ENCODE peak calls at places on chromosomes 13 and 19, in eight cellular contexts. J is upper lobe of left lung, R is cardiac fibroblast, P is mucosa of descending colon, Z is AG09319, F is H9, W is GM12865, Y is heart right ventricle. Q is an unnamed sample.

GRCh38 chr13:44816701-44817684 is 172.3 kb downstream of the NUFIP1 start:
- DNase-seq in J (no peak), R (peak; percentile 68), P (no peak), Z (no peak), F (no peak), W (no peak), Y (no peak), Q (no peak)

GRCh38 chr19:41564515-41565383 is 11.2 kb upstream of the CEACAM21 start:
- DNase-seq in J (peak; percentile 86), R (peak; percentile 3), P (no peak), Z (no peak), F (peak; percentile 55), W (no peak), Y (no peak), Q (no peak)

GRCh38 chr13:94309997-94310842 is 169.3 kb downstream of the DCT start:
- DNase-seq in J (no peak), R (peak; percentile 92), P (no peak), Z (no peak), F (no peak), W (no peak), Y (no peak), Q (no peak)

GRCh38 chr13:113646376-113646775 is 11.6 kb downstream of the ATP4B start:
- DNase-seq in J (no peak), R (no peak), P (peak; percentile 66), Z (no peak), F (no peak), W (no peak), Y (no peak), Q (no peak)

GRCh38 chr19:19485998-19486290 is 29.4 kb downstream of the TSSK6 start:
- DNase-seq in J (no peak), R (no peak), P (no peak), Z (no peak), F (no peak), W (no peak), Y (no peak), Q (no peak)

GRCh38 chr19:55678121-55678671 is 3.2 kb downstream of the EPN1 start:
- DNase-seq in J (peak; percentile 78), R (no peak), P (peak; percentile 59), Z (no peak), F (no peak), W (peak; percentile 97), Y (no peak), Q (peak; percentile 82)

GRCh38 chr13:51585696-51586095 is 1.4 kb downstream of the WDFY2 start:
- DNase-seq in J (no peak), R (peak; percentile 84), P (no peak), Z (no peak), F (no peak), W (peak; percentile 34), Y (no peak), Q (no peak)

GRCh38 chr19:18496167-18496979 is 25.5 kb downstream of the ELL start:
- DNase-seq in J (no peak), R (peak; percentile 81), P (peak; percentile 67), Z (no peak), F (no peak), W (peak; percentile 69), Y (peak; percentile 35), Q (peak; percentile 65)

GRCh38 chr19:55624109-55625003 is at the start of gene ZNF784:
- DNase-seq in J (peak; percentile 97), R (peak; percentile 95), P (peak; percentile 93), Z (peak; percentile 86), F (peak; percentile 95), W (peak; percentile 96), Y (peak; percentile 95), Q (peak; percentile 94)

GRCh38 chr13:44107357-44108121 is 227.8 kb downstream of the LACC1 start:
- DNase-seq in J (peak; percentile 5), R (no peak), P (no peak), Z (no peak), F (no peak), W (no peak), Y (no peak), Q (no peak)

GRCh38 chr19:5666921-5667610 is 13.2 kb downstream of the MICOS13 start:
- DNase-seq in J (peak; percentile 73), R (no peak), P (no peak), Z (no peak), F (no peak), W (no peak), Y (no peak), Q (no peak)

GRCh38 chr19:5663904-5664303 is 16.4 kb downstream of the MICOS13 start:
- DNase-seq in J (peak; percentile 65), R (no peak), P (no peak), Z (no peak), F (no peak), W (no peak), Y (no peak), Q (no peak)

GRCh38 chr19:5667751-5668271 is 12.5 kb downstream of the MICOS13 start:
- DNase-seq in J (peak; percentile 81), R (no peak), P (no peak), Z (no peak), F (peak; percentile 87), W (no peak), Y (no peak), Q (no peak)

GRCh38 chr19:5664515-5664914 is 15.8 kb downstream of the MICOS13 start:
- DNase-seq in J (no peak), R (no peak), P (no peak), Z (no peak), F (no peak), W (no peak), Y (no peak), Q (no peak)

GRCh38 chr19:5665781-5666513 is 14.4 kb downstream of the MICOS13 start:
- DNase-seq in J (no peak), R (peak; percentile 75), P (no peak), Z (no peak), F (no peak), W (peak; percentile 54), Y (no peak), Q (no peak)
- TF ChIP-seq CTCF in J (no peak), R (peak; percentile 41), P (no peak), Z (peak; percentile 26), F (no peak), W (no peak), Y (no peak), Q (no peak)

DNA sequence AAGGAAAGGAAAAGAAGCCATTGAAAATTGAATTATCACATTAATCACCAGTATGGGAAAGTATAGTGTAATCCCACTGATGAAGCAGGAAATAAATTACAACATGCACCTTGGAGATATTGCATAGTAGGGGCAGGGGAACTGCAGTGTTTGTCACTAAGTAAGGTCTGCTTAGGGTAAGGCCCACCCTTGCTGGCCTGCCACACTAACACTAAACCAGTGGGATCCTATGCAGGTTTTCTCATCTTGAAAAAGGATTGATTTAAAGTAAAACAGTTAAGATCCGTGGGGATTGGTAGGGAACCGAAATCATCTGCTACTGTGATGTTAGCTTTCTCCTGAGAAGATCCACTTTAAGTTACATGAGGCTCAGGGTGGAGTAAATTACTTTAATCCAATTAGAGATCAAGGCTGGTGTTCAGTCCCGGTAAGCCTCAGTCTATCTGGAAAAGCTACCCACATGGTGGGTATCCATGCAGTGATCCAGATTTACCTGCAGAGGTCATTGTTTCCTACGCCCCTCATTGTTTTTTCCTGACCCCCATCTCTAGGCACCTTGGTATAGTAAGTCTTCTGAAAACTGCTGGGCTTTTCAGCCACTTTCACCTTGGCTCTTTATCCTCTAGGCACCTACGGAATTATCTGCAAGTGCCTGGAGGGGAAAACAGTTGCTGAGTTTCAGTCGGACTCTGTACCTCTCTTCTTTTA is 1014.9 kb upstream of the ATXN8OS start:
- DNase-seq in J (no peak), R (no peak), P (no peak), Z (no peak), F (peak; percentile 61), W (no peak), Y (no peak), Q (no peak)
- TF ChIP-seq CTCF in J (no peak), R (no peak), P (no peak), Z (no peak), F (peak; percentile 67), W (no peak), Y (no peak), Q (no peak)

DNA sequence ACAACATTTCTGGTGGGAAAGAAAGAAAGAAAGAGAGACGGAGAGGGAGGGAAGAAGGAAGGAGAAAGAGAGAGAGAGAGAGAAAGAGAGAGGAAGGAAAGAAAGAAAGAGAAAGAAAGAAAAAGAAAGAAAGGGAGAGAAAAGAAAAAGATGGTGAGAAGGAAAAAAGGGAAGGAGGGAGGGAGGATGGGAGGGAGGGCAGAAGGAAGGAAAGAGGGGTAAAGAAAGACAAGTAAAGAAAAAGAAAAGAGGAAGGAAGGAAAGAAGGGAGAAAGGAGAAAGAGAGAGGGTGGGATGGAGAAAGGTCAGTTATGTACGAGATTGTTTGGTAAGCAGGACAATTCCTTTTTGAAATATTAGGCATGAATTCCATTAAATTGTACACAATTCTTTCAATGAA is 145.3 kb downstream of the SPRY2 start:
- DNase-seq in J (no peak), R (no peak), P (no peak), Z (no peak), F (no peak), W (no peak), Y (no peak), Q (no peak)
- TF ChIP-seq CTCF in J (no peak), R (no peak), P (no peak), Z (no peak), F (no peak), W (no peak), Y (no peak), Q (no peak)

DNA sequence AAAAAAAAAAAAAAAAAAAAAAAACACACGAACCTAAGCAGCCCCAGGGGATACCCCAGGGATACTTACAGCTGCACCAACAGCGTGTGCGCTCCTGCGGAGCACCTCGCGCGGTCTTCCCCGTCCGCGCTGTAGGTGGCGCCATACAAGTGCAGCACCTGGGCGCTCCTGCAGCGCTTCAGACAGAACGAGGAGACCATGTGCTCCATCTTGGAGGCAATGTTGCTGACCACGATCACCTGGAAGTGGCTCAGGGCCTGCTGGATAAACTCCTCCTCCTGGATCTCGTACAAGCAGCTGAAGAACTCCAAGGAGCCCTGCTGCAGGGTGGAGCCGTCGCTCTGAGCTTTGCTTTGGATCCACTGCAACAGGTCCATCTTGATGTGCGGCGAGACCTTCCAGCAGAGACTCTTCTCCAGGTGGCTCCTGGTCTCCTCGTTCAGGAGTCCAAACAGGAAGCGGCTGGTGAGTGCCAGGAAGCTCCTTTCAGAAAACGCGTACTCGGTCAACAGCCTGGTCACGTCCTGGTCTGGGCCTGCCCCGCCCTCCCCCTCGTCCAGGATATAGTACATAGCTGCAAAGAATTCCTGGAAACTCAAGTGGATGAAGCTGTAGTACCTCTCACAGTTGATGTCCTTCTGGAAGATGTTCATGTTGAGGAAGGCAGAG is 14.5 kb downstream of the NLRP12 start:
- DNase-seq in J (peak; percentile 49), R (no peak), P (no peak), Z (no peak), F (peak; percentile 83), W (no peak), Y (no peak), Q (no peak)
- TF ChIP-seq CTCF in J (no peak), R (peak; percentile 30), P (no peak), Z (peak; percentile 14), F (peak; percentile 81), W (no peak), Y (peak; percentile 22), Q (no peak)

GRCh38 chr19:35513975-35514809 is 743 bp upstream of the DMKN start:
- DNase-seq in J (peak; percentile 65), R (peak; percentile 32), P (no peak), Z (no peak), F (peak; percentile 61), W (no peak), Y (no peak), Q (no peak)
- TF ChIP-seq CTCF in J (no peak), R (no peak), P (no peak), Z (no peak), F (peak; percentile 47), W (no peak), Y (no peak), Q (no peak)